ENCODE peak calls at places on chromosomes 4 and X, in seven cellular contexts. C, K, G, I, J, Y and P are unnamed samples.

GRCh38 chr4:71607780-71608673 is 175.9 kb downstream of the GC start:
- DNase-seq in K (no peak), C (no peak), I (peak), J (no peak), Y (no peak), G (no peak), P (no peak)

GRCh38 chr4:172996571-172997216 is 171.9 kb upstream of the GALNT7 start:
- DNase-seq in G (no peak), C (no peak), J (peak), I (peak), Y (no peak), K (no peak), P (no peak)

GRCh38 chr4:43014266-43014665 is 121.8 kb downstream of the GRXCR1 start:
- DNase-seq in K (no peak), I (no peak), C (no peak), G (no peak), Y (no peak), J (no peak), P (no peak)

GRCh38 chr4:1537410-1538095 is 131.3 kb upstream of the NKX1-1 start:
- DNase-seq in G (no peak), J (no peak), Y (no peak), K (no peak), C (no peak), I (no peak), P (no peak)

GRCh38 chrX:68647156-68647957 is at the start of gene STARD8:
- DNase-seq in Y (no peak), K (peak), I (peak), C (peak), G (no peak), J (peak), P (no peak)

GRCh38 chr4:138096384-138097062 is 145.6 kb downstream of the SLC7A11 start:
- DNase-seq in C (no peak), G (no peak), J (no peak), Y (no peak), I (no peak), K (no peak), P (no peak)

GRCh38 chr4:127251423-127251822 is 381.3 kb upstream of the INTU start:
- DNase-seq in G (no peak), I (peak), J (no peak), Y (no peak), K (no peak), C (no peak), P (no peak)

GRCh38 chr4:23602720-23603119 is 287.1 kb downstream of the PPARGC1A start:
- DNase-seq in Y (no peak), C (no peak), J (no peak), I (no peak), K (no peak), G (no peak), P (no peak)

GRCh38 chrX:41720125-41720780 is 3.7 kb upstream of the GPR82 start:
- DNase-seq in C (no peak), Y (no peak), G (peak), K (no peak), J (no peak), I (peak), P (peak)

GRCh38 chr4:14008494-14008893 is 381.0 kb upstream of the BOD1L1 start:
- DNase-seq in J (no peak), I (no peak), C (no peak), Y (no peak), G (peak), K (no peak), P (no peak)

GRCh38 chr4:155085843-155086530 is 122.4 kb upstream of the NPY2R start:
- DNase-seq in J (peak), Y (no peak), I (peak), K (no peak), C (no peak), G (no peak), P (no peak)

GRCh38 chrX:140733766-140734342 is 24.3 kb downstream of the LINC00632 start:
- DNase-seq in Y (no peak), J (peak), K (peak), G (peak), I (peak), C (no peak), P (no peak)

GRCh38 chr4:13920901-13921300 is 293.4 kb upstream of the BOD1L1 start:
- DNase-seq in K (no peak), J (peak), I (peak), Y (no peak), G (peak), C (peak), P (no peak)

GRCh38 chr4:60396680-60397079 is 803.4 kb upstream of the ADGRL3 start:
- DNase-seq in C (no peak), K (no peak), J (no peak), I (no peak), Y (no peak), G (no peak), P (no peak)

GRCh38 chr4:52250124-52250523 is 199.0 kb downstream of the SPATA18 start:
- DNase-seq in G (no peak), J (no peak), I (peak), C (peak), Y (no peak), K (no peak), P (no peak)

GRCh38 chrX:130419263-130419662 is 17.5 kb downstream of the RBMX2 start:
- DNase-seq in Y (no peak), G (no peak), C (no peak), J (no peak), I (no peak), K (no peak), P (no peak)

GRCh38 chr4:146040623-146041022 is 102.0 kb upstream of the ZNF827 start:
- DNase-seq in K (no peak), Y (no peak), G (no peak), J (no peak), I (no peak), C (no peak), P (no peak)

GRCh38 chr4:47831026-47831689 is 6.7 kb downstream of the CORIN start:
- DNase-seq in K (peak), G (peak), J (no peak), C (no peak), Y (no peak), I (no peak), P (no peak)

GRCh38 chr4:187172340-187172761 is 448.7 kb upstream of the FAT1 start:
- DNase-seq in J (no peak), K (no peak), C (no peak), I (peak), G (no peak), Y (no peak), P (no peak)

GRCh38 chrX:14497184-14497666 is 32.1 kb upstream of the GLRA2 start:
- DNase-seq in K (no peak), Y (no peak), I (peak), J (no peak), C (no peak), G (peak), P (peak)

GRCh38 chrX:155068165-155068564 is 2.8 kb downstream of the CMC4 start:
- DNase-seq in C (no peak), I (peak), G (no peak), K (no peak), J (peak), Y (no peak), P (no peak)

GRCh38 chr4:6855692-6856297 is 53.8 kb upstream of the TBC1D14 start:
- DNase-seq in K (no peak), G (peak), I (peak), C (no peak), Y (peak), J (peak), P (peak)

GRCh38 chr4:1241936-1242505 is 6.9 kb downstream of the CTBP1 start:
- DNase-seq in J (no peak), G (no peak), Y (no peak), K (no peak), I (no peak), C (no peak), P (no peak)

GRCh38 chr4:68895561-68896198 is 55.9 kb downstream of the UGT2A3 start:
- DNase-seq in K (no peak), J (no peak), C (no peak), I (no peak), G (no peak), Y (no peak), P (no peak)

GRCh38 chr4:123244233-123244632 is 152.4 kb upstream of the SPRY1 start:
- DNase-seq in G (no peak), Y (no peak), J (peak), I (no peak), C (peak), K (no peak), P (no peak)

GRCh38 chrX:13698432-13698831 is 9.5 kb downstream of the RAB9A start:
- DNase-seq in C (no peak), G (no peak), J (no peak), Y (no peak), K (no peak), I (no peak), P (no peak)

DNA sequence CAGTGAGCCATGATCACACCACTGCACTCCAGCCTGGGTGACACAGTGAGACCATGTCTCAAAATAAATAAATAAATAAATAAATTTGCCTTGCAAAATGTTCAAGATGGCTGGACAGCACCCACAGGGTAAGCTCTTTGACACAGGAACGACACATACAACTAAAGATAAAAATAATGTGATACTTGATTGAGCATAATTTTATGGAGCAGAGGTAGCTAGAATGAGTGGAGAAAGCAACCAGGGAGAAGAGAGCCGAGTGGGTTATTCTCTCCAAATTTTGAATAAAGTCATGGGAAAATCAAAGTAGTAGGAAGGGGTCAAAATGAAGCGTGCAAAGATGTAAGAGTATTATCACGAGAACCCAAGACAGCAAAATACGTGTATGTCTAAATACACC is 121.5 kb downstream of the IRF2 start:
- DNase-seq in Y (no peak), J (no peak), K (no peak), I (no peak), G (no peak), C (no peak), P (no peak)
- H3K4me3 ChIP-seq in Y (no peak), J (no peak), K (no peak), I (no peak), G (no peak), C (no peak), P (peak)

DNA sequence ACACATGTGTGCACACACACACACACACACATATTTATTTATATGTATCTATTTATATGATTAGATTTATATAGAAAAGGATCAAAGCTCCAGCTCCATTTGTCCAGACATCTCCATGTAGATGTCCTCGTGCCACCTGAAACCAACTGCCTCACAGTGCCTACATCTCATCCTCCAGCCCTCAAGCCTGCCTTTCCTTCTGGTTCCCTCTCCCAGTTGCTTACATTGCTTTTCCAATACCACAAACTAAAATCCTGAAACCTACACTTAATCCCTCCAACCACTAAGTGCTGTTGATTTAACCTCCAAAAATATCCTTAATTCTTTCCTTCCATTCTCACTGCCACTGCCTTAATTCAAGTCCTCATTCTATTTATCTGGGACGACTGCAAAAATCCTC is 51.4 kb downstream of the STBD1 start:
- DNase-seq in Y (no peak), I (no peak), G (no peak), C (no peak), J (no peak), K (peak), P (no peak)
- H3K4me3 ChIP-seq in Y (no peak), I (no peak), G (no peak), C (no peak), J (no peak), K (peak), P (no peak)

DNA sequence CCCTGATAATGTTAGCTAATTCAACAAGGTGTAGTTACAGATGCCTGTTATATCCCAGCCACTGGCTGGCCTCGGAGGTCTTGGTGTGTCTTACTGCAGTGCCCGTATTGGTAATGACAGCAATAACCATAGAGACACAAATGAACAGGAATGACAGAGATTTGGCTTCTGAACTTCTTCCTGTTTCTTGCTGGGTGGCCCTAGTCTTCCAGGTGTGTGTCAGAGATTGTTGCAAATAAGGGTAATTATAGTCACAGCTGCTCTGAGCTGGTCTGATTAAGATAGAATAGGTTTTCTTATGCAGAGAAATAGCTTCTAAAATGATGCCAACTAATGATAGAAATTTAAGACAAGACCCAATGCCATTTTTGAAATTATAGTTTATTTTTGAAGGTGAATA is 64.1 kb upstream of the MAD2L1 start:
- DNase-seq in C (no peak), I (no peak), J (no peak), Y (no peak), G (no peak), K (no peak), P (no peak)
- H3K4me3 ChIP-seq in C (no peak), I (no peak), J (no peak), Y (no peak), G (no peak), K (no peak), P (no peak)

GRCh38 chrX:2828404-2829065 is at the start of gene GYG2:
- DNase-seq in G (peak), K (peak), Y (no peak), I (peak), C (no peak), J (no peak), P (no peak)
- H3K4me3 ChIP-seq in G (peak), K (peak), Y (no peak), I (peak), C (no peak), J (peak), P (no peak)

GRCh38 chrX:47628980-47629379 is 750 bp downstream of the CFP start:
- DNase-seq in K (no peak), J (no peak), I (no peak), C (no peak), G (no peak), Y (no peak), P (no peak)
- H3K4me3 ChIP-seq in K (no peak), J (no peak), I (no peak), C (no peak), G (no peak), Y (peak), P (no peak)

GRCh38 chr4:140720387-140721087 is 35.6 kb downstream of the TBC1D9 start:
- DNase-seq in I (no peak), C (no peak), Y (no peak), G (peak), J (no peak), K (no peak), P (no peak)
- H3K4me3 ChIP-seq in I (no peak), C (no peak), Y (no peak), G (peak), J (no peak), K (no peak), P (peak)

GRCh38 chr4:75512336-75513211 is 1.6 kb downstream of the RCHY1 start:
- DNase-seq in Y (no peak), J (peak), I (peak), K (no peak), C (no peak), G (peak), P (peak)
- H3K4me3 ChIP-seq in Y (peak), J (peak), I (peak), K (no peak), C (peak), G (peak), P (peak)

GRCh38 chrX:152899111-152899873 is 1.4 kb downstream of the ZNF185 start:
- DNase-seq in G (no peak), I (no peak), J (no peak), Y (no peak), K (no peak), C (no peak), P (no peak)
- H3K4me3 ChIP-seq in G (no peak), I (no peak), J (no peak), Y (no peak), K (no peak), C (no peak), P (no peak)